ENCODE peak calls at places on chromosomes 5 and 9, in nine cellular contexts. Y is colonic mucosa, U is fibroblast of the aortic adventitia, A is A673, O is nephron progenitor cell, B is dorsolateral prefrontal cortex, K is omental fat pad, C is lower lobe of right lung, G is body of pancreas. V is an unnamed sample.

GRCh38 chr9:127505396-127506116 is 54.2 kb downstream of the LRSAM1 start:
- DNase-seq in A (peak; percentile 51), B (no peak), Y (no peak), K (no peak), U (no peak), O (peak; percentile 61), G (no peak), C (no peak), V (peak; percentile 72)

GRCh38 chr9:129175825-129176633 is 2.0 kb downstream of the IER5L start:
- DNase-seq in U (peak; percentile 92), C (peak; percentile 90), G (peak; percentile 87), Y (peak; percentile 91), A (peak; percentile 79), B (peak; percentile 57), O (peak; percentile 74), K (no peak), V (peak; percentile 88)

GRCh38 chr5:108046955-108047670 is 334.8 kb downstream of the FBXL17 start:
- DNase-seq in K (no peak), U (no peak), O (no peak), A (no peak), G (no peak), B (no peak), Y (no peak), C (no peak), V (no peak)

GRCh38 chr5:96636601-96637000 is 25.6 kb upstream of the CAST start:
- DNase-seq in A (no peak), K (no peak), O (no peak), C (no peak), U (no peak), G (no peak), Y (no peak), B (no peak), V (no peak)

GRCh38 chr5:16549491-16550233 is 67.1 kb downstream of the RETREG1 start:
- DNase-seq in G (no peak), U (peak; percentile 12), C (no peak), B (no peak), Y (no peak), K (no peak), O (no peak), A (no peak), V (no peak)

GRCh38 chr9:27471789-27472585 is 52.1 kb upstream of the IFNK start:
- DNase-seq in G (no peak), U (peak; percentile 4), K (no peak), C (no peak), B (no peak), Y (no peak), A (no peak), O (no peak), V (no peak)

GRCh38 chr5:59745422-59745863 is 148.1 kb downstream of the PDE4D start:
- DNase-seq in O (no peak), B (no peak), Y (peak; percentile 27), U (peak; percentile 73), G (peak; percentile 66), A (peak; percentile 7), C (no peak), K (no peak), V (no peak)

GRCh38 chr9:980621-981020 is 4.2 kb downstream of the DMRT3 start:
- DNase-seq in G (no peak), Y (no peak), B (no peak), U (no peak), O (no peak), C (no peak), A (no peak), K (no peak), V (no peak)

GRCh38 chr5:146620031-146620662 is 104.2 kb upstream of the GPR151 start:
- DNase-seq in C (no peak), O (no peak), U (no peak), K (no peak), G (no peak), B (no peak), A (no peak), Y (no peak), V (no peak)

GRCh38 chr9:106861585-106862114 is 1.3 kb upstream of the ZNF462 start:
- DNase-seq in O (no peak), B (no peak), A (no peak), U (peak; percentile 24), G (no peak), Y (no peak), C (no peak), K (no peak), V (no peak)

GRCh38 chr5:157556615-157557418 is 18.8 kb downstream of the ADAM19 start:
- DNase-seq in B (no peak), K (no peak), A (no peak), O (no peak), Y (no peak), C (no peak), G (no peak), U (no peak), V (no peak)

GRCh38 chr5:78213799-78214198 is 80.7 kb downstream of the AP3B1 start:
- DNase-seq in Y (no peak), U (no peak), O (no peak), K (no peak), B (no peak), G (no peak), A (no peak), C (no peak), V (no peak)

GRCh38 chr5:111670826-111671492 is 86.0 kb downstream of the NREP start:
- DNase-seq in Y (no peak), K (no peak), C (no peak), A (no peak), U (no peak), O (no peak), G (no peak), B (no peak), V (no peak)
- TF ChIP-seq CTCF in Y (no peak), K (no peak), C (no peak), A (peak; percentile 13), U (no peak), O (peak; percentile 12), G (no peak), B (no peak), V (no peak)

DNA sequence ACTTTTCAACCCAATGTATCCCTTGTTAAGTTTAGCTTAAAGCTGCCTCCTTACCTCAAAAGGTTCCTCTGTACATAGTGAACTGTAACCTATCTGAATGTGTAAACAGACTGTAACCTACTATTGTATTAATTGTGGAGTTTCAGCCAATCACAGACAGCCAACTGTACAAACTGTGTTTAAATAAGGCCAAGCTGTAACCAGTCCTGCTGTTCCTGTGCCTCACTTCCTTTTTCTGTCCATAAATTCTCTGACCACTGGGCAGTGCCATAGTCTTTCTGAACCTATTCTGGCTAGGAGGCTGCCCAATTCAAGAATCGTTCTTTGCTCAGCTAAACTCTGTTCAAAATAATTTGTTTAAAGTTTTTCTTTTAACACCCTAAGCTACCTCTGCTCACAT is 74.7 kb upstream of the DAPK1 start:
- DNase-seq in U (peak; percentile 10), A (no peak), B (no peak), O (no peak), G (no peak), C (no peak), K (no peak), Y (no peak), V (no peak)
- TF ChIP-seq CTCF in U (no peak), A (no peak), B (no peak), O (no peak), G (no peak), C (no peak), K (no peak), Y (no peak), V (no peak)

DNA sequence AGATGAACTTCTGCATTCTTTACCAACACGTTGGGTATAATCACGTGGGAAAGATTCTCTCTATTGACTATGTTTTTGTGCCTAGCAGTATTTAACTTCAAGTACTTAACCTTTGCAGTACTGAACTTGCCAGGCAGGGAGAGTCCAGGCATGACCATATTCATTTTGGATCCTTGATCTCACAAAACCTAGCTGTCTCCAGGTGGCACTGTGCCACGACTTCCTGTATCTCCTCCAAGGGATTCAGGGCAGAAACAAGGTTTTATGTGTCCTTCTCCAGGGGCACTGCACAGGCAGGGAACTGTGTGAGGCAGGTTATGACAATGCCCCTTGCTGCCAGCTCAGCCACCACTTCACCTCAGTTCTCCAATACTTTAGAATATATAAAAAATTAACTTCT is 11.7 kb upstream of the IFNA5 start:
- DNase-seq in C (no peak), K (no peak), A (no peak), O (no peak), U (no peak), Y (no peak), B (no peak), G (peak; percentile 9), V (no peak)
- TF ChIP-seq CTCF in C (no peak), K (no peak), A (no peak), O (no peak), U (no peak), Y (no peak), B (no peak), G (no peak), V (no peak)

DNA sequence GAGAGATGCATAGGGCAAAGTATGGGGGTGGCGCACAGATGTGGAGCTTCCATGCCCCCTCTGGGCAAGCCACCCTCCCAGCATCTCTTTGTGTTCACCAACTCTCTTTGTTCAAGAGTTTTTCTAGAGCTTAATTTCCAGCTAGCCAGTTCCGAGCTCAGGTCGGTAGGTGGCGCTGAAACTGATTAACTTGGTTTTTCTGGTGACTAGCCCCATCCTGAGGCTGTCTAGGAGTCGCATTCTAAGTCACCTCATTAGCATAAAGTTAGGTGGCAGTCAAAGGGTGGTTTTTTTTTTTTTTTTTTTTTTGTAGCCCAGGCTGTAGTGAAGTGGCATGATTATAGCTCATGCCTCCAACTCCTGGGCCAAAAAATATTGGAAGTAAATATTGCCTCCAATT is 476.4 kb downstream of the KDM4C start:
- DNase-seq in A (peak; percentile 67), O (peak; percentile 38), C (no peak), U (peak; percentile 31), G (peak; percentile 10), K (no peak), B (no peak), Y (no peak), V (peak; percentile 14)
- TF ChIP-seq CTCF in A (peak; percentile 72), O (peak; percentile 38), C (peak; percentile 30), U (peak; percentile 58), G (peak; percentile 14), K (no peak), B (no peak), Y (no peak), V (peak; percentile 69)

DNA sequence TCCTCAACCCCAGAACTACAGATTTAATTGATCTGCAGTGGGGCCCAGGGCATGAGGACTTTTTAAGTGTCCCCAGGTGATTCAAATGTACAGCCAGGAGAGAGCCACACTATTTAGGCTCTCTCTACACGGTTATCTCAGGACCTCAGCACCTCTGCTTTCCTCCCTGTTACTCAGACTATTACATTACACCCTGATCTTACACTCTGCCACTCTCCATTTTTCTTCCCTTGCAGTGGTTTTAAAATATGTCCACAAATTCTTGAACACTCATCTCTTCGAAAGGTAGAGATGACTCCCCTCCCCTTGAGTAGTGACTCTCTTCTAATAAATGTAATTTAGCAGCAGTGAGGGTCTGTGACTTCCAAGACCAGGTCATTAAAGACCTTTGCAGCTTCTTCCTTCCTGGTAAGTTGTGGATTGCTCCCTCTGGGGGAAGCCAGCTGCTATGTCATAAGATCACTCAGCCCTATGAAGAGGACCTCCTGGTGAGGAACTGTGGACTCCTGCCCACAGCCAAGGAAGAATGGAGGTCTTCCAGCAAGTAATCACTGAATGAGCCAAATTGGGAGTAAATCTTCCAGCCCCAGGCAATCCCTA is 87.5 kb upstream of the SSBP2 start:
- DNase-seq in C (no peak), O (no peak), G (peak; percentile 42), Y (peak; percentile 27), U (peak; percentile 62), A (peak; percentile 57), K (no peak), B (no peak), V (no peak)
- TF ChIP-seq CTCF in C (peak; percentile 53), O (peak; percentile 42), G (peak; percentile 39), Y (peak; percentile 46), U (peak; percentile 62), A (peak; percentile 62), K (no peak), B (peak; percentile 27), V (peak; percentile 50)